ENCODE peak calls at places on chromosomes 13 and 19, in five cellular contexts. C is stimulated activated CD8-positive, alpha-beta memory T cell treated with anti-CD3 and anti-CD28 coated beads, Interleukin-7, amount 100 ng/mL, for 4 hours; F is fibroblast of the aortic adventitia; H is RWPE1; S is T-helper 17 cell. B is an unnamed sample.

GRCh38 chr19:19514881-19515763 is at the start of gene TSSK6:
- DNase-seq in H (peak), C (no peak), S (no peak), F (no peak), B (no peak)

GRCh38 chr13:21538753-21539152 is 65.2 kb downstream of the MICU2 start:
- DNase-seq in F (no peak), S (no peak), H (no peak), C (no peak), B (no peak)

GRCh38 chr19:15926484-15926883 is 7.8 kb downstream of the CYP4F11 start:
- DNase-seq in F (no peak), H (no peak), C (no peak), S (no peak), B (no peak)

GRCh38 chr19:30109565-30109964 is 167.5 kb downstream of the URI1 start:
- DNase-seq in F (no peak), C (no peak), S (no peak), H (no peak), B (no peak)

GRCh38 chr19:4587527-4587926 is 28.0 kb upstream of the SEMA6B start:
- DNase-seq in S (no peak), F (no peak), C (no peak), H (no peak), B (no peak)

GRCh38 chr13:91817250-91817649 is 418.8 kb downstream of the GPC5 start:
- DNase-seq in H (no peak), C (no peak), S (no peak), F (peak), B (no peak)

GRCh38 chr19:7870571-7871279 is 3.5 kb downstream of the PRR36 start:
- DNase-seq in F (peak), H (peak), S (no peak), C (no peak), B (peak)

GRCh38 chr19:16627194-16627927 is 643 bp downstream of the MED26 start:
- DNase-seq in S (peak), C (no peak), F (no peak), H (peak), B (peak)

GRCh38 chr13:49400755-49401659 is 42.9 kb downstream of the CAB39L start:
- DNase-seq in C (no peak), S (no peak), H (no peak), F (peak), B (no peak)

GRCh38 chr13:111479412-111479811 is 159.0 kb downstream of the TEX29 start:
- DNase-seq in C (no peak), H (no peak), F (no peak), S (no peak), B (no peak)

GRCh38 chr19:20664917-20665781 is 3.8 kb upstream of the ZNF626 start:
- DNase-seq in F (peak), H (no peak), S (no peak), C (no peak), B (no peak)

GRCh38 chr13:67238277-67238859 is 8.2 kb upstream of the PCDH9 start:
- DNase-seq in F (peak), S (no peak), C (no peak), H (peak), B (no peak)

GRCh38 chr13:48561461-48562224 is 28.8 kb upstream of the RCBTB2 start:
- DNase-seq in F (no peak), S (no peak), C (no peak), H (no peak), B (no peak)

GRCh38 chr13:87666826-87667225 is 4.3 kb upstream of the SLITRK5 start:
- DNase-seq in F (no peak), H (no peak), S (no peak), C (no peak), B (no peak)

GRCh38 chr13:113428871-113429607 is 24.2 kb downstream of the ADPRHL1 start:
- DNase-seq in F (no peak), C (no peak), S (no peak), H (no peak), B (no peak)

GRCh38 chr19:16777811-16778210 is 51.4 kb upstream of the SIN3B start:
- DNase-seq in H (no peak), S (no peak), F (no peak), C (no peak), B (no peak)

GRCh38 chr13:43763143-43763759 is 23.5 kb downstream of the ENOX1 start:
- DNase-seq in H (no peak), F (no peak), C (no peak), S (no peak), B (no peak)

GRCh38 chr19:29006057-29006735 is 206.8 kb downstream of the UQCRFS1 start:
- DNase-seq in H (no peak), C (no peak), F (peak), S (no peak), B (no peak)

GRCh38 chr19:41563847-41564514 is 12.0 kb upstream of the CEACAM21 start:
- DNase-seq in C (no peak), H (peak), S (peak), F (no peak), B (no peak)

GRCh38 chr13:20988909-20989735 is 72.3 kb downstream of the LATS2 start:
- DNase-seq in F (no peak), H (no peak), S (no peak), C (no peak), B (no peak)

GRCh38 chr13:88736026-88736425 is 1064.9 kb downstream of the SLITRK5 start:
- DNase-seq in C (no peak), F (no peak), S (no peak), H (no peak), B (no peak)

GRCh38 chr13:110815471-110816204 is 99.2 kb downstream of the ANKRD10 start:
- DNase-seq in H (no peak), S (no peak), F (no peak), C (no peak), B (no peak)

GRCh38 chr19:54201980-54202379 is 1.3 kb downstream of the RPS9 start:
- DNase-seq in C (no peak), S (no peak), F (no peak), H (no peak), B (no peak)

GRCh38 chr19:51784922-51785690 is 9.9 kb upstream of the FPR3 start:
- DNase-seq in F (peak), S (no peak), H (peak), C (peak), B (peak)